ENCODE peak calls at places on chromosomes 6 and 20, in ten cellular contexts. N is mucosa of descending colon, Y is BJ, U is AG10803, V is body of pancreas, H is MCF 10A, T is psoas muscle, R is suprapubic skin, Z is RWPE1, Q is left ventricle myocardium inferior. P is an unnamed sample.

GRCh38 chr20:8385247-8385646 is 253.2 kb downstream of the PLCB1 start:
- DNase-seq in N (peak; percentile 16), H (peak; percentile 5), T (peak; percentile 57), Y (no peak), V (peak; percentile 69), U (peak; percentile 84), Z (no peak), Q (peak; percentile 20), R (no peak), P (peak; percentile 90)

GRCh38 chr6:43833223-43833995 is 63.4 kb downstream of the VEGFA start:
- DNase-seq in Z (no peak), H (no peak), V (peak; percentile 90), N (no peak), R (no peak), Y (no peak), T (no peak), Q (no peak), U (no peak), P (no peak)

GRCh38 chr20:19971121-19971520 is 46.0 kb upstream of the NAA20 start:
- DNase-seq in N (no peak), H (no peak), Q (no peak), Y (no peak), R (no peak), T (no peak), Z (no peak), U (no peak), V (peak; percentile 34), P (no peak)

GRCh38 chr20:50561379-50562078 is 51.3 kb downstream of the PTPN1 start:
- DNase-seq in T (no peak), Q (no peak), Y (peak; percentile 86), N (no peak), Z (peak; percentile 98), V (no peak), U (peak; percentile 89), H (peak; percentile 89), R (peak; percentile 55), P (no peak)

GRCh38 chr6:73675466-73676098 is 20.4 kb upstream of the CD109 start:
- DNase-seq in T (peak; percentile 71), V (peak; percentile 81), Z (peak; percentile 63), N (peak; percentile 94), H (peak; percentile 90), Y (no peak), Q (peak; percentile 46), U (peak; percentile 69), R (no peak), P (peak; percentile 91)

GRCh38 chr6:52522655-52523054 is 54.2 kb downstream of the TRAM2 start:
- DNase-seq in R (no peak), Y (no peak), H (peak; percentile 28), Z (peak; percentile 20), N (no peak), U (no peak), V (no peak), T (no peak), Q (no peak), P (no peak)

GRCh38 chr6:160135922-160136655 is 14.5 kb downstream of the SLC22A1 start:
- DNase-seq in R (no peak), T (no peak), Z (no peak), Q (no peak), U (no peak), N (no peak), V (no peak), Y (no peak), H (no peak), P (peak; percentile 60)

GRCh38 chr6:149044394-149044965 is 273.0 kb upstream of the TAB2 start:
- DNase-seq in R (no peak), U (peak; percentile 90), Q (no peak), N (no peak), H (no peak), T (no peak), V (no peak), Y (no peak), Z (no peak), P (no peak)

GRCh38 chr20:61635721-61636455 is 383.8 kb downstream of the CDH4 start:
- DNase-seq in N (no peak), R (no peak), T (no peak), V (no peak), H (no peak), U (no peak), Y (no peak), Q (no peak), Z (no peak), P (no peak)

GRCh38 chr6:76418657-76419217 is 346.3 kb upstream of the IMPG1 start:
- DNase-seq in U (no peak), Y (no peak), R (no peak), H (peak; percentile 13), N (no peak), Q (no peak), V (peak; percentile 4), T (no peak), Z (no peak), P (no peak)

GRCh38 chr20:12975833-12976608 is 32.8 kb upstream of the SPTLC3 start:
- DNase-seq in N (no peak), Q (no peak), V (no peak), H (no peak), U (no peak), Z (no peak), T (no peak), R (no peak), Y (no peak), P (no peak)

GRCh38 chr6:6466967-6467761 is 121.4 kb upstream of the LY86 start:
- DNase-seq in R (no peak), Y (no peak), Z (peak; percentile 85), H (peak; percentile 90), T (no peak), V (no peak), U (no peak), Q (no peak), N (no peak), P (no peak)

GRCh38 chr6:141955621-141956020 is 177.1 kb upstream of the GJE1 start:
- DNase-seq in U (no peak), Y (no peak), V (no peak), N (no peak), T (no peak), R (no peak), Z (no peak), H (no peak), Q (no peak), P (no peak)

GRCh38 chr6:9463311-9463710 is 951.6 kb downstream of the TFAP2A start:
- DNase-seq in R (no peak), U (peak; percentile 42), V (no peak), Z (no peak), Y (no peak), T (no peak), H (peak; percentile 45), Q (no peak), N (no peak), P (no peak)

GRCh38 chr6:83055366-83055964 is 10.2 kb downstream of the UBE3D start:
- DNase-seq in V (peak; percentile 44), Z (peak; percentile 80), H (peak; percentile 53), Q (no peak), Y (no peak), U (peak; percentile 52), R (no peak), N (peak; percentile 54), T (no peak), P (no peak)

DNA sequence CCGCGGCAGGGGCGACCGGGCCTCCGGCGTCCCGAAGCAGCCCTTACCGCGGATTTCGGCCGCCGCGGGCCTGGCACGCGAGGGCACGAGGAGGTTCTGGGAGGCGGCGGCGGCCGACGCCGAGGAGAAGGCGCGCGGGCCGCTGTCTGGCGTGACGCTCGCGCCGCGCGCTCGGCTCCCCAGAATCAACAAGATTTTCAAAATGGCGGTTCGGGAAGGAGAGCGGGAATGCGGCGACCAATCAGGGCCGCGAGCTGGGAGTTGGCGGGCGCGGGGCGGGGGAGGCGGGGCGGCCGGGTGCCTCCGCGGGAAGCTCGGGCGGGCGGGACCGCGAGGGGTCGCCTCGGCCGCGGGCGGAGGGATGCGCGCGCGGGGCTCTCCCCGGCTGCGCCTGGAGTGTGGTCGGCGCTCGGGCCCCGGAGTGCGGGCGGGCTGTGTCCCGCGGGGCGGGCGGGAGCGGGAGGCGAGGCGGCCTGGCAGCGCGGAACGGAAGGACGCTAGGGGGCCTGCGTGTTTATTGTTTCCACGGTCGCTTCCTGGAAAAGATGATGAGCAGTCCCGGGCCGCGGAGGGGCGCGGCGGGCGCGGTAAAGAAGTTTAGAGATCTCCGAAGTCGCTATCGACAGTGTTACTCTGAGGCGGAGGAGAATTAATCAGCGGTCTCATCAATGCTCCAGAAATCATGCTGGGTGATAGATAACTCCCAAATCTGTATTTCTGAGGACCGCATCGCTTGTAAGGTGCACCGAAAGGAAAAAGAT is at the start of gene DEK:
- DNase-seq in U (peak; percentile 81), Q (peak; percentile 90), Y (no peak), Z (peak; percentile 86), V (peak; percentile 87), H (peak; percentile 83), T (peak; percentile 93), N (peak; percentile 92), R (peak; percentile 91), P (peak; percentile 92)
- TF ChIP-seq CTCF in U (peak; percentile 52), Q (peak; percentile 74), Y (peak; percentile 62), Z (peak; percentile 68), V (peak; percentile 58), H (peak; percentile 61), T (peak; percentile 72), N (peak; percentile 55), R (peak; percentile 7), P (peak; percentile 65)

DNA sequence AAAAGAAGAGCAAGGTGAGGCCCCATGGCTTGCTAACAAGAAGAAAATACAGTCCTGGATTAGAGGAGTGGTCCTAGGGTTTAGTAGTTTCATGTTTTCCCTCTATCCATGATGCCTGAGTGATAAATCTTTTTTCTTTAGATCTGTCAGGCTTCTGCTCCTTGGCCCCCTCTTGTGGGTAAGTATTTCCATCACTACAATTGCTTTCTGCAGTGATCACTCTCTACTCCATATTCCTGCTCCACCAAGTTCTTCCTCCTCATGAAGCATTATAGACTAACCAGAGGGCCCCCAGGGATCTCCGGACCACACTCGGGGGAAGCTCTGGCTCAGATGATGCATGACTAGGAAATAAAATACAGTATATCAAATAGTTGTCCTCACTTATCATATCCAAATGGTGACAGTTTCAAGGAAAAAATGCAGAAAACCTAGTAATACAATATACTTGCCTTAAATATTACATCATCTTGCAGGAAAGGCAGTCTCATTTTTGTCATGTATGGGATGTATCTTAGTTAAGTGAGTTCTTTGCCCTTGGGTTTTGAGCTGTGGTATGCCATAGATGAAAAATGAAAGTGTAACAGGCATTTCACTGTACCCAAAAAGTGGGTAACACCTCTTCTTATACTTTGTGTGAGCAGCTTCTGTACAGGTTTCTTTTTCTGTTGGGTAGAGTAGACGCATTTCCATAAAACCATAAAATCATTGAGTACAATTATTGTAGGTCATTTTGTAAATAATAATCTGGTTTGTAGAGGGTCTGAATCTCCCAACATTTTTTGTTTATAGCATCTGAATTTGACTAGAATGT is 200.9 kb upstream of the EYA4 start:
- DNase-seq in H (peak; percentile 27), Z (peak; percentile 7), T (no peak), Q (no peak), U (peak; percentile 1), N (peak; percentile 2), Y (no peak), V (no peak), R (no peak), P (no peak)
- TF ChIP-seq CTCF in H (peak; percentile 58), Z (no peak), T (peak; percentile 51), Q (peak; percentile 48), U (peak; percentile 37), N (no peak), Y (peak; percentile 37), V (peak; percentile 20), R (no peak), P (peak; percentile 73)

GRCh38 chr6:170522565-170523183 is 30.4 kb downstream of the PSMB1 start:
- DNase-seq in R (no peak), Q (no peak), Y (no peak), T (no peak), H (peak; percentile 27), N (no peak), V (no peak), Z (no peak), U (no peak), P (no peak)
- TF ChIP-seq CTCF in R (no peak), Q (peak; percentile 16), Y (peak; percentile 42), T (no peak), H (peak; percentile 45), N (no peak), V (no peak), Z (peak; percentile 15), U (peak; percentile 29), P (peak; percentile 49)

GRCh38 chr20:45294003-45294368 is 12.7 kb upstream of the RBPJL start:
- DNase-seq in V (no peak), T (no peak), R (no peak), H (no peak), N (no peak), Z (no peak), Q (no peak), U (no peak), Y (no peak), P (no peak)
- TF ChIP-seq CTCF in V (no peak), T (no peak), R (no peak), H (no peak), N (no peak), Z (peak; percentile 81), Q (peak; percentile 19), U (no peak), Y (no peak), P (no peak)

P was measured in osteocyte.